ENCODE peak calls at places on chromosomes 13 and 19, in five cellular contexts. K is HCT116, A is tibial nerve, L is NB4, Q is lower lobe of right lung. M is an unnamed sample.

GRCh38 chr19:8255426-8256125 is 46.4 kb downstream of the CERS4 start:
- DNase-seq in K (no peak), Q (no peak), A (no peak), L (no peak), M (no peak)

GRCh38 chr13:76798037-76798436 is 88.2 kb downstream of the KCTD12 start:
- DNase-seq in A (no peak), K (no peak), L (peak), Q (peak), M (no peak)

GRCh38 chr19:34667349-34668076 is 9.4 kb downstream of the SCGB2B2 start:
- DNase-seq in K (no peak), Q (peak), L (peak), A (no peak), M (peak)

GRCh38 chr19:51089786-51090185 is 7.1 kb upstream of the KLK14 start:
- DNase-seq in L (no peak), K (no peak), A (no peak), Q (peak), M (no peak)

GRCh38 chr19:6026390-6026897 is 48.5 kb upstream of the RANBP3 start:
- DNase-seq in A (no peak), L (no peak), K (no peak), Q (peak), M (no peak)

GRCh38 chr13:111474136-111475002 is 153.9 kb downstream of the TEX29 start:
- DNase-seq in L (peak), K (peak), A (no peak), Q (no peak), M (peak)

GRCh38 chr19:925912-926594 is at the start of gene ARID3A:
- DNase-seq in A (no peak), Q (no peak), K (no peak), L (peak), M (peak)

GRCh38 chr19:48391100-48392005 is at the start of gene KDELR1:
- DNase-seq in L (peak), K (no peak), Q (peak), A (peak), M (peak)

GRCh38 chr13:45073809-45074208 is 46.5 kb upstream of the GTF2F2 start:
- DNase-seq in L (no peak), K (peak), A (no peak), Q (no peak), M (no peak)

GRCh38 chr19:40697007-40697406 is 6.6 kb upstream of the NUMBL start:
- DNase-seq in L (no peak), K (no peak), Q (no peak), A (no peak), M (no peak)

GRCh38 chr13:59790626-59791025 is 373.1 kb downstream of the DIAPH3 start:
- DNase-seq in K (no peak), L (no peak), Q (no peak), A (no peak), M (peak)

GRCh38 chr19:45103200-45103624 is 10.2 kb downstream of the PPP1R37 start:
- DNase-seq in A (no peak), L (no peak), Q (peak), K (no peak), M (no peak)

GRCh38 chr19:35260694-35261304 is 8.0 kb upstream of the USF2 start:
- DNase-seq in L (no peak), A (no peak), K (no peak), Q (no peak), M (no peak)

GRCh38 chr19:34732548-34733255 is 1.3 kb upstream of the ZNF181 start:
- DNase-seq in L (peak), Q (no peak), K (no peak), A (no peak), M (no peak)

GRCh38 chr19:34241513-34242337 is 12.6 kb upstream of the GARRE1 start:
- DNase-seq in Q (peak), K (no peak), A (no peak), L (peak), M (no peak)

GRCh38 chr19:5929646-5930045 is 15.6 kb downstream of the CAPS start:
- DNase-seq in K (no peak), L (no peak), Q (no peak), A (no peak), M (no peak)

GRCh38 chr13:51801631-51802099 is 2.3 kb downstream of the DHRS12 start:
- DNase-seq in K (no peak), Q (peak), A (peak), L (no peak), M (no peak)

GRCh38 chr19:13812544-13812943 is 17.3 kb downstream of the ZSWIM4 start:
- DNase-seq in Q (no peak), A (no peak), L (no peak), K (no peak), M (no peak)

GRCh38 chr13:97749174-97749573 is 204.3 kb upstream of the IPO5 start:
- DNase-seq in Q (no peak), K (peak), A (no peak), L (peak), M (peak)

GRCh38 chr13:31875134-31875533 is 135.8 kb downstream of the RXFP2 start:
- DNase-seq in A (no peak), K (no peak), Q (no peak), L (no peak), M (peak)

GRCh38 chr13:67520886-67521285 is 290.8 kb upstream of the PCDH9 start:
- DNase-seq in L (peak), A (no peak), K (no peak), Q (no peak), M (no peak)

GRCh38 chr19:54470276-54470887 is 2.7 kb downstream of the CDC42EP5 start:
- DNase-seq in A (no peak), Q (no peak), K (no peak), L (no peak), M (no peak)

GRCh38 chr13:93066187-93066586 is 160.4 kb upstream of the GPC6 start:
- DNase-seq in Q (no peak), L (no peak), K (no peak), A (no peak), M (peak)

GRCh38 chr13:47831265-47831664 is 169.8 kb downstream of the SUCLA2 start:
- DNase-seq in K (no peak), Q (no peak), L (no peak), A (no peak), M (peak)

GRCh38 chr13:94706854-94707399 is 5.4 kb downstream of the SOX21 start:
- DNase-seq in A (no peak), Q (no peak), L (no peak), K (no peak), M (no peak)

GRCh38 chr13:60286707-60287106 is 110.3 kb upstream of the TDRD3 start:
- DNase-seq in Q (no peak), L (no peak), K (no peak), A (no peak), M (no peak)

GRCh38 chr13:55214851-55215345 is 1925.8 kb upstream of the PRR20A start:
- DNase-seq in L (no peak), A (no peak), Q (no peak), K (no peak), M (no peak)

GRCh38 chr19:42461700-42462324 is 19.1 kb upstream of the CXCL17 start:
- DNase-seq in K (no peak), Q (no peak), A (no peak), L (no peak), M (no peak)

GRCh38 chr19:31326329-31327028 is 22.8 kb downstream of the TSHZ3 start:
- DNase-seq in K (no peak), L (no peak), A (no peak), Q (no peak), M (no peak)

GRCh38 chr19:57611113-57611512 is 2.9 kb upstream of the ZNF134 start:
- DNase-seq in K (no peak), A (no peak), Q (no peak), L (no peak), M (no peak)

GRCh38 chr19:57613941-57614743 is at the start of gene ZNF134:
- DNase-seq in Q (peak), L (peak), K (peak), A (peak), M (peak)

GRCh38 chr19:57620673-57621348 is 6.8 kb downstream of the ZNF134 start:
- DNase-seq in A (no peak), Q (no peak), L (peak), K (no peak), M (peak)

DNA sequence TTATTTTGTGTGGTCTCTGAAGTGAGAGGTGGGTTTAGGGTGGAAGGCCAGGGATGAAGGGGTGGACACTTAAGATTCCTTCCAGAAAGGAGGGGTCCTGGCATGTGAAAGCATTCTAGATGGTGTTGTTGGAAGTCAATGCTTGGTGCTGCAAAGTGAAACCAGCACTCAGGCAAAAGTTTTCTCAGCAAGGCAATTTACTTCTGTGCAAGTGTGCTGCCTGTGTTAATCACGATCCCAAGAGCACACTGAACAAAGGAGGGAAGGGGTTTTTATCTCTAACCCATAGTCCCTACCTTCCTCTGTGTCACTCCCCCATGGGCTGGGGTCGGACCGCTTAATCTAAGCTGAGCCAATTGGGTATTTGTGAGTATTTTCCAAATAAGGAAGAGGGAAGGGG is 1.3 kb downstream of the ZNF134 start:
- DNase-seq in L (no peak), A (no peak), Q (no peak), K (no peak), M (no peak)
- H3K4me3 ChIP-seq in L (peak), A (no peak), Q (peak), K (no peak), M (peak)

GRCh38 chr19:2795827-2796658 is 10.7 kb downstream of the THOP1 start:
- DNase-seq in K (no peak), L (no peak), Q (no peak), A (no peak), M (no peak)
- TF ChIP-seq CTCF in K (no peak), L (no peak), Q (no peak), A (no peak), M (no peak)

DNA sequence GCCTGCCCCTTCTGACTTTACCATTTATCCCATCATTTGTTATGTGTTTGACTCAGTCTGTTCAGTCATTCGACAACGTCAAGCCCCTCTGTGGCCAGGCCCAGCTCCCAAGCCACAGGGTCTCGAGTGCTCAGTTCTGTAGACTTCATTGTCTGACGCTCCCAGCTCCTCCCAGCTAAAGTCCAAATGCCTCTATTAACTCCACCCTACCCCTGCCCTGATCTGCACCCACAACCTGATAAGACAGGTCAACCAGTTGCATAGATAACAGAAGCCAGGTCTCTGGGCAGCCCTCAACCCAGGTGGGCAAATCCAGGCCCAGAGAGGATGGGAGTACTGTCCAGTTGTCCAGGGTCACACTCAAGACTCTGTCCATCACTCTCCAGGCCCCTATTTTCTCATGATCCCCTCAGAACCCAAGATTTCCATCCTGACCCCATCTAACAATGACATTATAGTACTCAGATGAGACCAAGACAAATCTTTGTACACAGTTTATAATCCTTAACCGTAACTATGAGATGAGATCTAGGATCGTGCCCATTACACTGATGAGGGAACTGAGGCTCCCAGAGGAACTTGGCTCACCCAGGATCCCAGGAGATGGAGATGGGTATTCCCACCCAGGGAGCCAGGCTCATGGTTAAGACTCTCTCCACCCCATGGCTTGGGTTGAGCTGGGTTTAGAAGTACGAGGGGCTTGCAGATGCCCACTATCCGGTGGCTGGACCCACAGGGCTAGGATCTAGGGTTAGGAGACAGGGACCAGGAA is 1.1 kb downstream of the TM6SF2 start:
- DNase-seq in A (no peak), Q (no peak), K (no peak), L (no peak), M (no peak)
- H3K4me3 ChIP-seq in A (peak), Q (no peak), K (no peak), L (no peak), M (no peak)

GRCh38 chr19:39412867-39413268 is 399 bp downstream of the PLEKHG2 start:
- DNase-seq in K (no peak), Q (no peak), L (no peak), A (no peak), M (peak)

GRCh38 chr19:39415111-39416046 is 2.9 kb downstream of the PLEKHG2 start:
- DNase-seq in A (no peak), K (no peak), L (no peak), Q (no peak), M (no peak)

GRCh38 chr19:39412100-39412866 is at the start of gene PLEKHG2:
- DNase-seq in L (peak), Q (peak), K (peak), A (peak), M (peak)

GRCh38 chr19:39413269-39413902 is 917 bp downstream of the PLEKHG2 start:
- DNase-seq in A (no peak), L (peak), K (no peak), Q (peak), M (peak)

DNA sequence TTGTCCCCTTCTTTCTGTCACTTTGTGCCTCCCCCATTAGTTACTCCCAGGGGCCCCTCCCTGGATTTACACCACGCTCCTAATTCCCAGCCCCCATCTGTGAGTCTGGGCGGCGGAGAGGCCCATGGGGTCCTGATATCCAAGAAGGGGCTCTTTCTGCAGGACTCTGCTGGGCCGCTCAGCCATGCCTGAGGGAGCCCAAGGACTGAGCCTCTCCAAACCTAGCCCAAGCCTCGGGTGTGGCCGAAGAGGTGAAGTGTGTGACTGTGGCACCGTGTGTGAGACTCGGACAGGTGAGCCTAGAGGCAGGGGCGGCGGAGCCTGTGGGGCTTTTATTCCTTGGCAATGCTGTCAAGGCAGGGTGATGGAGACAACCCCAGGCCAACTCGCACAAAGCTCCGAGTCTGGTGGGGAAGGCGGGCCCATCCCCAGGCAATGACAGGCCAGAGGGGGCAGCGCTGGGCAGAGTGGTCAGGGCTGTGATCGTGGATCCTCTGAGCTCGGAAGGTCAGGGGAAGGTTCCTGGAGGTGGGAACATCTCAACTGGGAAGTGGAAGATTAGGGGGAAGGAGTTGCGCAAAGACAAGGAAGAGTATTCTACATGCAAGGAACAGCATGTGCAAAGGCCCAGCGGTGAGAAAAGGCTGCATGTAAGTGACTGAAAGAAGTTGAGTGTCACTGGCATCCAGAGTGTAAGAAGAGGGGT is 1.6 kb downstream of the PLEKHG2 start:
- DNase-seq in L (no peak), A (no peak), K (no peak), Q (no peak), M (no peak)
- TF ChIP-seq CTCF in L (peak), A (no peak), K (no peak), Q (peak), M (peak)

DNA sequence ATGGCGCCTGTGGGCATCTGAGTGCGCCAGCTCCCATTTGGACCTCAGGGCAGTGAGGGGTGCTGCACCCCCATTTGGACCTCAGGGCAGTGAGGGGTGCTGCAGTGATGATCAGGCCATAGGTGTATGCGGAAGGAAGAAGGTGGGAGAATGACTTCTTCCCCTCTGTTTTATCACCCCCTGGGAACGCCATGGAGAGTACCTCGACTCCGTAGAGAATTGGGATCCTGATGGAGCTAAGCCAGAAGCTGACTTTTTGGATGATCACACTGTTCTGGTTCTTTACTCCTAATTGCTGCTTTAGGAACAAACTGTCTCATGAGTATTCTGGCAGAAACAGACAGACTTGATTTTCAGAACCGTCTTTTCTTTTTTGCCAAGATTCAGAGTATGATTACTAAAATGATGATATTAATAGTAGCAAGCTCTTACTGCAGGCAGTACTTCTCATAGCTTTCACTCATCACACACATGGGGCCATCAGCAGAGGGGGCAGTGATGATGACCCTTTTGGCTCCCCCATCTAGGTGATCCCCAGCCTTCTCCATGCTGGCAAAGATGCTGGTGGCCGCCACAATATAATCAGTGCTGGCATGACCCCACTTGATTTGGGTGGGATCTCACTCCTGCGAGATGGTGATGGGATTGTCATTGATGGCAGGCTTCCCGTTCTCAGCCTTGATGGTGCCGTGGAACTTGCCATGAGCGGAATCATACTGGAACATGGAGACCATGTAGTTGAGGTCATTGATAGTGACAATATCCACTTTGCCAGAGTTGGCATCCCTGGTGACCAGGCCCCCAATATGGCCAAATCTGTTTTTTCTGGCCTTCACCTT is 10.3 kb upstream of the UBAC2 start:
- DNase-seq in Q (no peak), L (no peak), K (no peak), A (peak), M (no peak)
- H3K4me3 ChIP-seq in Q (no peak), L (no peak), K (no peak), A (no peak), M (no peak)

DNA sequence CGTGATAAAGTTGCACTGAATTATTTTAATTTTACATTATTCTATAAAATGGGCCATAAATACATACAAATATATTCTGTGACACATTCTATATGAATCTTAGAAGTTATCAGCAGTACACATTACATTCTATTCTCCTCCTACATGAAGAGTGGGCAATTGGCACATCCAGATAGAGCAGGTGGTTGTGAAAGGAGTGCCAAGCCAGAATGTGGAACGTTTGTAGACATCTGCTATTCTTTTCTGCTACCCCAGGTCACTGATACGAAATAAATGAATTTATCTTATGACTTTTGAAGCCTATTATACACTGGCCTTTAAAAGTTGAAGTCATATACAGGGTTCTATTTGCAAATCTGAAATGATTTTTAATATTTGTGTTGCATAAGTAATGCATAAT is 373.2 kb downstream of the PCDH17 start:
- DNase-seq in Q (no peak), A (no peak), L (no peak), K (no peak), M (no peak)
- TF ChIP-seq CTCF in Q (no peak), A (no peak), L (no peak), K (no peak), M (no peak)